ENCODE peak calls at places on chromosomes 5 and 9, in nine cellular contexts. Y is T-helper 17 cell; L is cardiac fibroblast; V is LHCN-M2; M is NCI-H2081; F is left lobe of liver; X is astrocyte of the cerebellum; G is stimulated activated CD4-positive, alpha-beta T cell treated with anti-CD3 and anti-CD28 coated beads, Interleukin-15, amount 100 ng/mL, for 24 hours; S is HT-29. C is an unnamed sample.
A peak's percentile ranks its signal among the peaks of the same experiment; 100 is the strongest.

GRCh38 chr5:40914835-40915234 is 5.5 kb downstream of the C7 start:
- DNase-seq in F (no peak), L (peak; percentile 78), X (peak; percentile 60), G (no peak), Y (no peak), S (no peak), V (peak; percentile 34), M (no peak), C (peak; percentile 13)

GRCh38 chr5:79845448-79846197 is 145.4 kb downstream of the MTX3 start:
- DNase-seq in F (no peak), G (peak; percentile 22), X (peak; percentile 42), S (no peak), Y (no peak), L (peak; percentile 62), M (no peak), V (peak; percentile 94), C (peak; percentile 84)

GRCh38 chr9:32587901-32588300 is 14.9 kb upstream of the NDUFB6 start:
- DNase-seq in Y (no peak), G (peak; percentile 12), V (peak; percentile 81), M (no peak), L (peak; percentile 28), X (peak; percentile 42), S (no peak), F (no peak), C (peak; percentile 80)

GRCh38 chr9:134402182-134402581 is 75.9 kb downstream of the RXRA start:
- DNase-seq in Y (no peak), G (no peak), S (no peak), V (no peak), M (no peak), X (no peak), F (no peak), L (no peak), C (no peak)

GRCh38 chr5:57450991-57451876 is 31.4 kb downstream of the ACTBL2 start:
- DNase-seq in G (no peak), S (peak; percentile 5), V (no peak), L (peak; percentile 82), Y (no peak), F (no peak), M (peak; percentile 67), X (peak; percentile 93), C (no peak)

GRCh38 chr5:73093943-73094342 is 26.4 kb upstream of the TMEM171 start:
- DNase-seq in Y (no peak), X (peak; percentile 3), S (peak; percentile 34), G (peak; percentile 30), V (peak; percentile 86), L (peak; percentile 85), F (no peak), M (no peak), C (peak; percentile 69)

GRCh38 chr5:2701592-2701991 is 49.9 kb downstream of the IRX2 start:
- DNase-seq in S (no peak), M (no peak), L (no peak), V (no peak), G (no peak), Y (no peak), X (no peak), F (no peak), C (no peak)

GRCh38 chr9:92295240-92295790 is 1.8 kb upstream of the IARS1 start:
- DNase-seq in M (no peak), V (no peak), S (no peak), Y (no peak), L (no peak), G (no peak), F (no peak), X (no peak), C (no peak)

GRCh38 chr5:149157330-149157729 is 16.0 kb downstream of the ABLIM3 start:
- DNase-seq in F (no peak), V (no peak), M (no peak), X (no peak), S (no peak), L (no peak), G (no peak), Y (no peak), C (no peak)

GRCh38 chr5:115558388-115558956 is 13.9 kb upstream of the FEM1C start:
- DNase-seq in M (no peak), V (peak; percentile 66), X (no peak), S (no peak), G (no peak), Y (no peak), F (no peak), L (peak; percentile 90), C (no peak)

GRCh38 chr9:71781391-71781790 is 13.1 kb upstream of the CEMIP2 start:
- DNase-seq in M (no peak), L (no peak), F (no peak), S (no peak), G (no peak), X (no peak), Y (no peak), V (no peak), C (no peak)

GRCh38 chr9:86434039-86434726 is 80.0 kb upstream of the TUT7 start:
- DNase-seq in V (peak; percentile 94), G (no peak), X (peak; percentile 69), S (peak; percentile 59), F (no peak), L (peak; percentile 77), M (peak; percentile 39), Y (no peak), C (peak; percentile 96)

GRCh38 chr9:93224591-93224990 is 40.7 kb downstream of the WNK2 start:
- DNase-seq in V (no peak), Y (no peak), M (no peak), X (no peak), G (no peak), L (no peak), F (no peak), S (peak; percentile 54), C (no peak)

GRCh38 chr9:114946013-114946412 is 15.6 kb upstream of the TNFSF8 start:
- DNase-seq in X (no peak), Y (no peak), S (no peak), M (no peak), F (no peak), G (no peak), V (no peak), L (no peak), C (no peak)

GRCh38 chr9:131886839-131887238 is 147.0 kb upstream of the RAPGEF1 start:
- DNase-seq in F (no peak), L (peak; percentile 33), V (peak; percentile 9), M (no peak), Y (no peak), G (no peak), X (no peak), S (no peak), C (no peak)

GRCh38 chr5:63919763-63920478 is 42.3 kb downstream of the HTR1A start:
- DNase-seq in X (no peak), Y (no peak), M (no peak), F (no peak), V (no peak), S (no peak), G (no peak), L (no peak), C (no peak)

GRCh38 chr9:127904518-127904887 is 5.1 kb upstream of the ST6GALNAC6 start:
- DNase-seq in X (no peak), Y (no peak), S (no peak), L (no peak), F (no peak), G (peak; percentile 35), V (no peak), M (no peak), C (no peak)

GRCh38 chr5:36240779-36241635 is 718 bp downstream of the NADK2 start:
- DNase-seq in L (peak; percentile 67), F (peak; percentile 69), S (peak; percentile 73), Y (peak; percentile 8), G (peak; percentile 56), M (peak; percentile 22), X (no peak), V (peak; percentile 67), C (peak; percentile 69)

GRCh38 chr5:64947031-64947430 is 178.3 kb downstream of the CWC27 start:
- DNase-seq in V (peak; percentile 11), Y (no peak), S (peak; percentile 89), G (no peak), L (peak; percentile 40), X (no peak), F (no peak), M (peak; percentile 81), C (peak; percentile 7)

GRCh38 chr5:170813231-170813630 is 29.7 kb downstream of the GABRP start:
- DNase-seq in V (no peak), Y (no peak), M (no peak), S (no peak), L (no peak), F (no peak), X (no peak), G (no peak), C (no peak)

GRCh38 chr5:127056896-127057295 is 16.4 kb downstream of the C5orf63 start:
- DNase-seq in S (no peak), M (no peak), G (no peak), F (no peak), Y (no peak), V (no peak), X (no peak), L (no peak), C (no peak)

GRCh38 chr5:39624890-39625289 is 200.1 kb upstream of the DAB2 start:
- DNase-seq in V (no peak), X (no peak), G (no peak), S (peak; percentile 83), M (no peak), L (no peak), F (no peak), Y (no peak), C (no peak)

GRCh38 chr5:177447611-177448243 is 1.1 kb downstream of the PRR7 start:
- DNase-seq in S (peak; percentile 82), F (no peak), L (peak; percentile 72), M (peak; percentile 32), V (peak; percentile 99), G (peak; percentile 50), X (peak; percentile 32), Y (no peak), C (peak; percentile 99)

GRCh38 chr9:112049834-112050516 is 125.1 kb downstream of the SUSD1 start:
- DNase-seq in L (peak; percentile 56), F (no peak), X (peak; percentile 49), M (no peak), Y (no peak), V (peak; percentile 64), S (no peak), G (no peak), C (peak; percentile 74)

GRCh38 chr5:169139381-169140125 is 161.4 kb downstream of the SLIT3 start:
- DNase-seq in F (no peak), G (no peak), V (no peak), M (no peak), L (no peak), X (no peak), S (peak; percentile 87), Y (no peak), C (no peak)

GRCh38 chr5:173499471-173500212 is 116.8 kb downstream of the BOD1 start:
- DNase-seq in S (no peak), V (no peak), X (no peak), L (no peak), Y (no peak), M (no peak), G (no peak), F (peak; percentile 63), C (peak; percentile 95)

GRCh38 chr9:113467183-113467582 is 3.7 kb downstream of the RGS3 start:
- DNase-seq in Y (no peak), M (no peak), F (no peak), S (no peak), V (no peak), G (no peak), L (no peak), X (no peak), C (no peak)

GRCh38 chr5:14236757-14237156 is 93.6 kb downstream of the TRIO start:
- DNase-seq in M (no peak), V (no peak), L (no peak), Y (no peak), X (no peak), G (no peak), S (no peak), F (no peak), C (no peak)

GRCh38 chr9:132644251-132644650 is 25.5 kb downstream of the DDX31 start:
- DNase-seq in G (no peak), Y (no peak), V (no peak), S (peak; percentile 16), X (no peak), F (no peak), L (no peak), M (no peak), C (no peak)

GRCh38 chr5:38856660-38857059 is 10.8 kb downstream of the OSMR start:
- DNase-seq in G (no peak), F (no peak), Y (no peak), X (no peak), L (no peak), M (no peak), V (no peak), S (no peak), C (no peak)

C was measured in myocyte.